ENCODE peak calls at places on chromosomes 5 and 9, in eight cellular contexts. C is ovary, V is suprapubic skin, W is stomach, T is transverse colon, X is esophagus muscularis mucosa, L is SK-N-SH, I is HepG2. Z is an unnamed sample. For H3K27me3, the result is how much of the 10 kb centered on the place peaks cover.

GRCh38 chr9:75448281-75448680 is 360.0 kb downstream of the OSTF1 start:
- DNase-seq in C (no peak), V (no peak), W (no peak), T (peak), X (no peak), L (no peak), I (no peak), Z (no peak)

GRCh38 chr5:161273410-161273809 is 273.1 kb downstream of the GABRB2 start:
- DNase-seq in C (no peak), V (no peak), W (no peak), T (no peak), X (no peak), L (no peak), I (no peak), Z (no peak)

GRCh38 chr5:72647806-72648205 is 140.6 kb upstream of the ZNF366 start:
- DNase-seq in C (no peak), V (no peak), W (no peak), T (no peak), X (no peak), L (peak), I (no peak), Z (no peak)

GRCh38 chr9:121822093-121823085 is 171.0 kb downstream of the DAB2IP start:
- DNase-seq in C (no peak), V (no peak), W (no peak), T (no peak), X (no peak), L (no peak), I (no peak), Z (no peak)

GRCh38 chr5:116492016-116492623 is 82.5 kb downstream of the SEMA6A start:
- DNase-seq in C (no peak), V (no peak), W (no peak), T (no peak), X (peak), L (no peak), I (peak), Z (peak)

GRCh38 chr9:137688261-137688660 is 69.5 kb downstream of the EHMT1 start:
- DNase-seq in C (no peak), V (no peak), W (no peak), T (no peak), X (no peak), L (no peak), I (no peak), Z (no peak)

GRCh38 chr5:159883522-159883950 is 32.7 kb upstream of the ADRA1B start:
- DNase-seq in C (no peak), V (no peak), W (no peak), T (no peak), X (no peak), L (no peak), I (no peak), Z (no peak)

GRCh38 chr5:73417307-73418035 is 31.1 kb downstream of the FOXD1 start:
- DNase-seq in C (no peak), V (no peak), W (no peak), T (no peak), X (no peak), L (no peak), I (no peak), Z (peak)

GRCh38 chr9:108056805-108057386 is 567.3 kb upstream of the KLF4 start:
- DNase-seq in C (no peak), V (no peak), W (no peak), T (no peak), X (no peak), L (no peak), I (no peak), Z (no peak)

GRCh38 chr5:132465095-132465707 is 25.4 kb downstream of the IRF1 start:
- DNase-seq in C (no peak), V (no peak), W (no peak), T (peak), X (no peak), L (no peak), I (no peak), Z (no peak)

GRCh38 chr5:59555596-59555995 is 337.9 kb downstream of the PDE4D start:
- DNase-seq in C (no peak), V (no peak), W (no peak), T (no peak), X (no peak), L (no peak), I (no peak), Z (no peak)

GRCh38 chr9:96565684-96566360 is 53.8 kb downstream of the CDC14B start:
- DNase-seq in C (no peak), V (no peak), W (no peak), T (peak), X (no peak), L (no peak), I (no peak), Z (no peak)

GRCh38 chr9:32706004-32706749 is 70.7 kb upstream of the TAF1L start:
- DNase-seq in C (no peak), V (no peak), W (no peak), T (no peak), X (no peak), L (no peak), I (no peak), Z (no peak)

GRCh38 chr9:120692901-120693573 is 21.2 kb downstream of the MEGF9 start:
- DNase-seq in C (no peak), V (no peak), W (no peak), T (no peak), X (no peak), L (no peak), I (no peak), Z (no peak)

GRCh38 chr5:149264432-149265069 is 7.1 kb upstream of the AFAP1L1 start:
- DNase-seq in C (no peak), V (no peak), W (peak), T (peak), X (no peak), L (peak), I (peak), Z (no peak)

GRCh38 chr9:27447036-27447700 is 76.9 kb upstream of the IFNK start:
- DNase-seq in C (no peak), V (no peak), W (no peak), T (no peak), X (no peak), L (no peak), I (no peak), Z (no peak)

GRCh38 chr5:138258704-138259285 is 15.6 kb downstream of the GFRA3 start:
- DNase-seq in C (no peak), V (no peak), W (no peak), T (no peak), X (no peak), L (no peak), I (no peak), Z (no peak)

GRCh38 chr9:4615251-4615650 is 46.8 kb upstream of the PLPP6 start:
- DNase-seq in C (no peak), V (no peak), W (no peak), T (no peak), X (no peak), L (no peak), I (no peak), Z (no peak)

GRCh38 chr9:136017813-136018190 is 56.6 kb upstream of the UBAC1 start:
- DNase-seq in C (no peak), V (no peak), W (no peak), T (no peak), X (no peak), L (peak), I (no peak), Z (no peak)

GRCh38 chr9:98105006-98105405 is 14.0 kb downstream of the TRIM14 start:
- DNase-seq in C (no peak), V (peak), W (no peak), T (no peak), X (no peak), L (no peak), I (no peak), Z (no peak)

GRCh38 chr5:180373475-180374269 is 20.5 kb upstream of the GFPT2 start:
- DNase-seq in C (no peak), V (no peak), W (no peak), T (no peak), X (no peak), L (no peak), I (no peak), Z (no peak)

GRCh38 chr9:134501266-134502181 is 140.1 kb upstream of the COL5A1 start:
- DNase-seq in C (no peak), V (peak), W (no peak), T (no peak), X (no peak), L (peak), I (no peak), Z (peak)

GRCh38 chr5:89277791-89278190 is 394.8 kb upstream of the MEF2C start:
- DNase-seq in C (no peak), V (no peak), W (no peak), T (no peak), X (no peak), L (no peak), I (no peak), Z (no peak)

DNA sequence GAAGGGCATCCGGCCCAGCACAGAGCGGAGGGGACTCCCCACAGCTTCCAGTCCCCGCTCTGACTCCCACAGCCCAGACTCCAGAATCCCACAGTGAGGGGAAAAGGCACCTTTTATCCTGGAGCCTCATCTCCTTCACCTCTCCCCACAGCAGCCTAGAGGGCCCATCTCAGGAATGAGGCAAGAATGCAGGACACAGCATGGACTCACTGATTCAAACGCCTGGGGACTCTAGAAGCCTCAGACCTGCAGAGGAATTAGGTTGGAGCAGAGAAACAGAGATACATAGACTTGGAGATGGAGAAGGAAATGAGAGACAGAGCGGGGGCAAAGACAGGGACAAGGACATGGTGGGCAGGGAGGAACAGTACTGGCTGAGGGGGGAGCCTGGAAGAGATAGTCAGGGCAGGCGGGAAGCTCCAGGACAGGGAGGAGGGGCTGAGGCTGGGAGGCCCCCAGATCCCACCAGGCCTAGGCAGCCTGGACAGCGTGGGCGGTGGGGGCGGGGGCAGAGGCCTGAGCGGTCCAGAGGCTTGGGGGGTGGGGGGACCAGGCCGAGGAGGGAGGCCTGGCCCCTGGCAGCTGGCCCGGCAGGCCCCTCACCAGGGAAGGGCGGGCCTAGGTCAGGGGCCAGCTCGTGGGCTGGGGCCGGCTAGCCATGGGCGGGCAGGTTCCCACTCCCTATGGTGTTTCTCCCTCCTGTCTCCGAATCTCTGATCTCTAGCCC is 15.8 kb downstream of the CNTFR start:
- DNase-seq in C (no peak), V (no peak), W (no peak), T (no peak), X (no peak), L (peak), I (no peak), Z (no peak)
- H3K27me3 ChIP-seq in C (under half), V (under half), W (under half), T (under half), X (under half), L (under half), I (half or more), Z (under half)

GRCh38 chr9:127316586-127317383 is 52.2 kb downstream of the GARNL3 start:
- DNase-seq in C (no peak), V (no peak), W (no peak), T (no peak), X (peak), L (no peak), I (no peak), Z (no peak)
- TF ChIP-seq EP300 in C (no peak), V (no peak), W (no peak), T (no peak), X (no peak), L (no peak), I (no peak), Z (peak)

GRCh38 chr9:85521331-85522197 is 220.2 kb downstream of the AGTPBP1 start:
- DNase-seq in C (no peak), V (peak), W (no peak), T (no peak), X (peak), L (no peak), I (no peak), Z (no peak)
- H3K27me3 ChIP-seq in C (under half), V (under half), W (under half), T (under half), X (under half), L (under half), I (under half), Z (under half)

GRCh38 chr5:322942-323879 is 1.7 kb downstream of the AHRR start:
- DNase-seq in C (no peak), V (peak), W (no peak), T (no peak), X (no peak), L (no peak), I (no peak), Z (no peak)

GRCh38 chr5:321233-321725 is at the start of gene AHRR:
- DNase-seq in C (peak), V (peak), W (peak), T (peak), X (no peak), L (peak), I (peak), Z (no peak)

GRCh38 chr5:322281-322941 is 897 bp downstream of the AHRR start:
- DNase-seq in C (no peak), V (peak), W (no peak), T (no peak), X (no peak), L (no peak), I (no peak), Z (no peak)

GRCh38 chr5:320524-321232 is 836 bp upstream of the AHRR start:
- DNase-seq in C (peak), V (peak), W (no peak), T (no peak), X (no peak), L (peak), I (no peak), Z (no peak)

DNA sequence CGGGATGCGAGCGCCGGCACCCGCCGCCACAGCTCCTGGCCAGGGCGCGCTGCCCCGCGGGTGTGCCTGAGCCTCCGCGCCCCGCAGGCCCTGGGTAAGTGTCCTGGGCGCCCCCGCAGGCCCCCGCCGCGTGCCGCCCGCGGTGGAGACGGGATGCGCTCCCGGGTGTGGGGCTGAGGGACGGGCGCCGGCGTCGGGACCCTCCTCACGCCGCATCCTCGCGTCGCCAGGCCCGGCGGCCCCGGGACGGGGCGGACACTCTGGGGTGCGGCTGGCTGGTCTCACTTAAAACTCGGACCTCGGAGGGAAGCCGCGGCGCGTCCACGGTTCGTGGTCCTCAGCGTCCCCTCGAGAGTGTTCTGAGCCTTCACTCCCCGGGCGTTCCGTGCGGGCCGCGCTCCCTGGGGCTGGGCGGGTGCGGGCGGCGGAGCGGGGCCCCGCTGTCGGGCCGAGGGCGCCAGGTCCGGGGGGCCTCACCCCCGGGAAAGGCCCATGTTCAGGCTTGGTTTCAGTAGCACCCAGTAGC is 275 bp downstream of the AHRR start:
- DNase-seq in C (peak), V (peak), W (no peak), T (no peak), X (no peak), L (no peak), I (no peak), Z (no peak)
- TF ChIP-seq EP300 in C (no peak), V (no peak), W (no peak), T (no peak), X (no peak), L (no peak), I (no peak), Z (no peak)

GRCh38 chr5:3347741-3348140 is 247.9 kb upstream of the IRX1 start:
- DNase-seq in C (no peak), V (peak), W (peak), T (no peak), X (no peak), L (no peak), I (no peak), Z (no peak)
- H3K27me3 ChIP-seq in C (under half), V (under half), W (under half), T (under half), X (under half), L (under half), I (under half), Z (under half)

GRCh38 chr5:175288048-175288621 is 155.8 kb downstream of the DRD1 start:
- DNase-seq in C (no peak), V (no peak), W (no peak), T (no peak), X (no peak), L (no peak), I (no peak), Z (no peak)
- TF ChIP-seq EP300 in C (no peak), V (no peak), W (no peak), T (no peak), X (no peak), L (no peak), I (no peak), Z (no peak)

GRCh38 chr5:170805666-170806065 is 22.1 kb downstream of the GABRP start:
- DNase-seq in C (no peak), V (no peak), W (no peak), T (no peak), X (no peak), L (no peak), I (no peak), Z (no peak)
- H3K27me3 ChIP-seq in C (under half), V (under half), W (under half), T (under half), X (under half), L (under half), I (under half), Z (under half)

DNA sequence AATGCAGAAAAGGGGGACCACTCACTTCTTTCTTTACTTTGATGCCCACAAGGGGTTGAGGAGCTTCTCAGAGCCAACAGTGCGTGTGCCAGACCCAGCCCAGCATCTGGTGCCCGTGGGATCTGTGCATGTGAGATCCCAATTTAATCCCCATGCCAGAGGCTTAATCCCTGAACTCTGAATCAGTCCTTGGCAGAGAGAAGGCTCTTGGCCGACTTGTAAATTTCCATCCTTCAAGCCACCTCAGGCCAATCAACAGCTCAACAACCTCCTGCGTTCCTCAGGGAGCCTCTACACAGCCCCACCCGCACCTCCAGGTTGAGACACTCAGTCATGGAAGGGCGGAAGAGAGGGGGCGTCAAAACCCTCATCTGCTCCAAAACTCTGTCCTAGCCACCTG is 230.0 kb upstream of the DAPK1 start:
- DNase-seq in C (peak), V (no peak), W (no peak), T (no peak), X (peak), L (no peak), I (no peak), Z (peak)
- TF ChIP-seq EP300 in C (no peak), V (no peak), W (no peak), T (no peak), X (no peak), L (no peak), I (no peak), Z (no peak)

GRCh38 chr5:1636981-1637638 is 113.3 kb upstream of the LPCAT1 start:
- DNase-seq in C (no peak), V (no peak), W (no peak), T (no peak), X (no peak), L (no peak), I (no peak), Z (no peak)

GRCh38 chr5:1638658-1639400 is 115.1 kb upstream of the LPCAT1 start:
- DNase-seq in C (no peak), V (no peak), W (peak), T (no peak), X (no peak), L (no peak), I (no peak), Z (no peak)

GRCh38 chr5:1640276-1640898 is 116.6 kb upstream of the LPCAT1 start:
- DNase-seq in C (no peak), V (no peak), W (no peak), T (no peak), X (no peak), L (no peak), I (no peak), Z (no peak)

GRCh38 chr5:1639757-1640156 is 116.0 kb upstream of the LPCAT1 start:
- DNase-seq in C (no peak), V (no peak), W (no peak), T (no peak), X (no peak), L (no peak), I (no peak), Z (no peak)

GRCh38 chr5:1637639-1638481 is 114.1 kb upstream of the LPCAT1 start:
- DNase-seq in C (no peak), V (peak), W (no peak), T (no peak), X (no peak), L (no peak), I (no peak), Z (no peak)
- H3K27me3 ChIP-seq in C (under half), V (under half), W (under half), T (under half), X (under half), L (under half), I (under half), Z (under half)

DNA sequence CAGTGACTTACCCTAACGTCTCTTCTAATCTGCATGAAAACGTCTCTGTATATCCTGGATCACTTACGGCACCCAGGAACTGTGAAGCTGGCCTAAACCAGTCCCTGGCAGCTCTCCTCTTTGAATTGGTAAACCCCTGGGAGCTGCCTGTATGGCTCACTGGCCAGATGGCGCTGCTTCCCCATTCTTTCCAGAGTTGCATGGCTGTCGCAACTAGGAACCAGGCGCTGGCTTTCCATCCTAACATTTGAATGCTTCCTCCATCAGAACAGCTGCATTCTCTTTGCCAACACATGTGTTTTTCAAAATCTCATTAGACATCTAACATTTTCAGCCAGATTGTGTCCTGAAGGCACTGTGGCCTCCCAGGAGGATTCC is 8.0 kb upstream of the PCA3 start:
- DNase-seq in C (no peak), V (no peak), W (no peak), T (peak), X (peak), L (peak), I (peak), Z (no peak)
- TF ChIP-seq EP300 in C (no peak), V (no peak), W (no peak), T (no peak), X (no peak), L (no peak), I (no peak), Z (no peak)

Z was measured in tibial nerve.